ENCODE peak calls at places on chromosomes 3 and 15, in four cellular contexts. One of them, this sample, is unnamed.

GRCh38 chr15:29952245-29952644 is 130.0 kb upstream of the TJP1 start:
- DNase-seq in GM12878: no peak
- DNase-seq in K562: no peak
- DNase-seq in SK-N-SH: peak
- DNase-seq in this sample: no peak

GRCh38 chr3:43873723-43874122 is 183.0 kb downstream of the ABHD5 start:
- DNase-seq in GM12878: no peak
- DNase-seq in K562: no peak
- DNase-seq in SK-N-SH: no peak
- DNase-seq in this sample: no peak

GRCh38 chr3:144350125-144350524 is 378.5 kb downstream of the DIPK2A start:
- DNase-seq in GM12878: no peak
- DNase-seq in K562: no peak
- DNase-seq in SK-N-SH: no peak
- DNase-seq in this sample: no peak

GRCh38 chr3:29759021-29759359 is 478.1 kb downstream of the RBMS3 start:
- DNase-seq in GM12878: no peak
- DNase-seq in K562: no peak
- DNase-seq in SK-N-SH: no peak
- DNase-seq in this sample: no peak

GRCh38 chr3:98737301-98737700 is 25.8 kb upstream of the ST3GAL6 start:
- DNase-seq in GM12878: no peak
- DNase-seq in K562: no peak
- DNase-seq in SK-N-SH: no peak
- DNase-seq in this sample: no peak

GRCh38 chr3:188578579-188579363 is 424.8 kb downstream of the LPP start:
- DNase-seq in GM12878: no peak
- DNase-seq in K562: no peak
- DNase-seq in SK-N-SH: no peak
- DNase-seq in this sample: no peak

GRCh38 chr3:72964633-72965032 is 32.0 kb upstream of the PPP4R2 start:
- DNase-seq in GM12878: no peak
- DNase-seq in K562: no peak
- DNase-seq in SK-N-SH: no peak
- DNase-seq in this sample: no peak

GRCh38 chr15:60575995-60576394 is 97.1 kb upstream of the ICE2 start:
- DNase-seq in GM12878: no peak
- DNase-seq in K562: no peak
- DNase-seq in SK-N-SH: no peak
- DNase-seq in this sample: peak

GRCh38 chr3:72630614-72631344 is 217.5 kb downstream of the SHQ1 start:
- DNase-seq in GM12878: no peak
- DNase-seq in K562: no peak
- DNase-seq in SK-N-SH: no peak
- DNase-seq in this sample: no peak

GRCh38 chr3:172711457-172711800 is 562 bp upstream of the NCEH1 start:
- DNase-seq in GM12878: no peak
- DNase-seq in K562: peak
- DNase-seq in SK-N-SH: peak
- DNase-seq in this sample: peak

GRCh38 chr3:4633078-4634004 is 140.2 kb downstream of the ITPR1 start:
- DNase-seq in GM12878: peak
- DNase-seq in K562: peak
- DNase-seq in SK-N-SH: peak
- DNase-seq in this sample: peak

GRCh38 chr3:150870406-150870805 is 34.8 kb downstream of the MINDY4B start:
- DNase-seq in GM12878: no peak
- DNase-seq in K562: no peak
- DNase-seq in SK-N-SH: no peak
- DNase-seq in this sample: no peak

GRCh38 chr15:58391088-58391487 is 40.7 kb upstream of the LIPC start:
- DNase-seq in GM12878: no peak
- DNase-seq in K562: no peak
- DNase-seq in SK-N-SH: no peak
- DNase-seq in this sample: no peak

GRCh38 chr3:151462278-151462779 is 1.5 kb upstream of the IGSF10 start:
- DNase-seq in GM12878: no peak
- DNase-seq in K562: no peak
- DNase-seq in SK-N-SH: no peak
- DNase-seq in this sample: no peak

GRCh38 chr3:71101581-71101980 is 481.9 kb downstream of the FOXP1 start:
- DNase-seq in GM12878: no peak
- DNase-seq in K562: no peak
- DNase-seq in SK-N-SH: no peak
- DNase-seq in this sample: no peak

GRCh38 chr3:66586853-66587252 is 86.0 kb upstream of the LRIG1 start:
- DNase-seq in GM12878: no peak
- DNase-seq in K562: no peak
- DNase-seq in SK-N-SH: no peak
- DNase-seq in this sample: no peak

GRCh38 chr3:15325228-15325627 is 7.2 kb downstream of the SH3BP5 start:
- DNase-seq in GM12878: no peak
- DNase-seq in K562: no peak
- DNase-seq in SK-N-SH: peak
- DNase-seq in this sample: no peak

GRCh38 chr15:89444855-89445254 is 51.5 kb downstream of the RHCG start:
- DNase-seq in GM12878: no peak
- DNase-seq in K562: no peak
- DNase-seq in SK-N-SH: no peak
- DNase-seq in this sample: no peak

GRCh38 chr3:170267793-170268192 is 45.6 kb downstream of the PRKCI start:
- DNase-seq in GM12878: no peak
- DNase-seq in K562: no peak
- DNase-seq in SK-N-SH: no peak
- DNase-seq in this sample: no peak

GRCh38 chr3:115141018-115141757 is 5.9 kb downstream of the ZBTB20 start:
- DNase-seq in GM12878: no peak
- DNase-seq in K562: no peak
- DNase-seq in SK-N-SH: no peak
- DNase-seq in this sample: no peak

GRCh38 chr3:99918720-99919119 is 101.1 kb downstream of the CMSS1 start:
- DNase-seq in GM12878: no peak
- DNase-seq in K562: no peak
- DNase-seq in SK-N-SH: no peak
- DNase-seq in this sample: no peak

GRCh38 chr3:13264468-13264795 is 155.7 kb downstream of the NUP210 start:
- DNase-seq in GM12878: no peak
- DNase-seq in K562: no peak
- DNase-seq in SK-N-SH: peak
- DNase-seq in this sample: no peak

GRCh38 chr3:25904248-25904647 is 114.4 kb downstream of the OXSM start:
- DNase-seq in GM12878: no peak
- DNase-seq in K562: no peak
- DNase-seq in SK-N-SH: no peak
- DNase-seq in this sample: no peak

GRCh38 chr3:123635717-123636116 is 50.9 kb upstream of the HACD2 start:
- DNase-seq in GM12878: no peak
- DNase-seq in K562: no peak
- DNase-seq in SK-N-SH: no peak
- DNase-seq in this sample: no peak

GRCh38 chr3:25338158-25338725 is 89.8 kb upstream of the RARB start:
- DNase-seq in GM12878: no peak
- DNase-seq in K562: no peak
- DNase-seq in SK-N-SH: peak
- DNase-seq in this sample: no peak

GRCh38 chr15:57652481-57652880 is 54.0 kb upstream of the POLR2M start:
- DNase-seq in GM12878: no peak
- DNase-seq in K562: no peak
- DNase-seq in SK-N-SH: no peak
- DNase-seq in this sample: no peak

GRCh38 chr3:71466483-71466882 is 117.0 kb downstream of the FOXP1 start:
- DNase-seq in GM12878: no peak
- DNase-seq in K562: peak
- DNase-seq in SK-N-SH: no peak
- DNase-seq in this sample: no peak

GRCh38 chr3:146550743-146551510 is 6.5 kb upstream of the PLSCR1 start:
- DNase-seq in GM12878: no peak
- DNase-seq in K562: peak
- DNase-seq in SK-N-SH: no peak
- DNase-seq in this sample: no peak

GRCh38 chr15:68389936-68390790 is 41.8 kb downstream of the ITGA11 start:
- DNase-seq in GM12878: peak
- DNase-seq in K562: no peak
- DNase-seq in SK-N-SH: no peak
- DNase-seq in this sample: no peak

GRCh38 chr15:40831861-40832260 is 3.4 kb upstream of the PPP1R14D start:
- DNase-seq in GM12878: no peak
- DNase-seq in K562: no peak
- DNase-seq in SK-N-SH: no peak
- DNase-seq in this sample: no peak

GRCh38 chr3:114179575-114179974 is 723 bp upstream of the DRD3 start:
- DNase-seq in GM12878: no peak
- DNase-seq in K562: no peak
- DNase-seq in SK-N-SH: peak
- DNase-seq in this sample: peak

GRCh38 chr15:67124111-67124510 is 58.7 kb downstream of the SMAD3 start:
- DNase-seq in GM12878: no peak
- DNase-seq in K562: peak
- DNase-seq in SK-N-SH: no peak
- DNase-seq in this sample: no peak

GRCh38 chr3:101038393-101038792 is 45.2 kb upstream of the ABI3BP start:
- DNase-seq in GM12878: no peak
- DNase-seq in K562: no peak
- DNase-seq in SK-N-SH: no peak
- DNase-seq in this sample: no peak

GRCh38 chr15:100940785-100941379 is 21.7 kb downstream of the LRRK1 start:
- DNase-seq in GM12878: no peak
- DNase-seq in K562: no peak
- DNase-seq in SK-N-SH: no peak
- DNase-seq in this sample: no peak
- TF ChIP-seq NFIC in GM12878: no peak
- TF ChIP-seq NFIC in K562: no peak
- TF ChIP-seq NFIC in SK-N-SH: no peak
- TF ChIP-seq NFIC in this sample: no peak

GRCh38 chr3:155169221-155169620 is 89.1 kb downstream of the MME start:
- DNase-seq in GM12878: no peak
- DNase-seq in K562: no peak
- DNase-seq in SK-N-SH: no peak
- DNase-seq in this sample: no peak
- TF ChIP-seq NFIC in GM12878: no peak
- TF ChIP-seq NFIC in K562: no peak
- TF ChIP-seq NFIC in SK-N-SH: no peak
- TF ChIP-seq NFIC in this sample: no peak

GRCh38 chr3:46087871-46088270 is 60.6 kb upstream of the XCR1 start:
- DNase-seq in GM12878: no peak
- DNase-seq in K562: no peak
- DNase-seq in SK-N-SH: no peak
- DNase-seq in this sample: no peak

GRCh38 chr3:46091046-46091445 is 63.8 kb upstream of the XCR1 start:
- DNase-seq in GM12878: no peak
- DNase-seq in K562: no peak
- DNase-seq in SK-N-SH: no peak
- DNase-seq in this sample: no peak

GRCh38 chr3:46091971-46092703 is 64.9 kb upstream of the XCR1 start:
- DNase-seq in GM12878: no peak
- DNase-seq in K562: no peak
- DNase-seq in SK-N-SH: no peak
- DNase-seq in this sample: no peak

GRCh38 chr3:46090161-46090591 is 62.9 kb upstream of the XCR1 start:
- DNase-seq in GM12878: no peak
- DNase-seq in K562: no peak
- DNase-seq in SK-N-SH: no peak
- DNase-seq in this sample: no peak

DNA sequence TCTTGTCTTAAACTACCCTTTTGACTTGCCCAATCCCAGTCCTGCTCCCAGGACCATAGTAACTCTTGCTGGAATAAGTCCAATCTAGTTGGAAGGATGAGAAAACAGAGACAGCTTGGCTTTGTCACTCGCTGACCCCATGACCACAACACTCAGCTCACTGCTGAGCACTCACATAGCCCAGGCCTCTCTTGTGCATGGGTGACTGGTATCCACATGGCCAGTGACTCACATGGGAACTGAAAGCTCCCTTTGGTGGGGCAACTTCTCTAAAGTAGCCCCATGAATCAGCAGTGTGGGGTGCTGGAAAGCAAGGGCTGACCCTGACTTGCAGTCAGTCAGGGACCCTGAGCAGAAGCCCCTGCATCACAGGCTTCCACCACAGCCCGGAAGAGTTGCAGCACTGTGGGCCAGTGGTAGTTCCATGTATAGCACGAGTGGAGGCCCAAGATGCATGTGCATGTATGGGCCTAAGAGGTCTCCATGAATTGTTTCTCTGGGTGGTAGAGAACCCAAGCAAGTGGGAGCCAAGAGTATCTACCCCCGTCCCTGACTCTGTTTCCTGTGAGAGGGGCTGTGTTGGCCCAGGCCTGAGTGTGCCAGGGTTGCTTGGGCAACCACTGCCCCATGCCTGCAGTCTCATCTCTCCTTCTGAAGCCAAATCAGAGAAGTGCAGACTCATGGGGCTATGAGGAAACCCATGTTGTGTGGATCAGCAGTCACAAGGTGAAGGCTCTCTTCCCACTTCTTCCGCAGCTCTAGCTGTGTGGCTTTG is 62.1 kb upstream of the XCR1 start:
- DNase-seq in GM12878: peak
- DNase-seq in K562: no peak
- DNase-seq in SK-N-SH: no peak
- DNase-seq in this sample: no peak
- TF ChIP-seq NFIC in GM12878: peak
- TF ChIP-seq NFIC in K562: no peak
- TF ChIP-seq NFIC in SK-N-SH: no peak
- TF ChIP-seq NFIC in this sample: no peak

GRCh38 chr3:32613183-32613582 is 42.5 kb upstream of the DYNC1LI1 start:
- DNase-seq in GM12878: no peak
- DNase-seq in K562: no peak
- DNase-seq in SK-N-SH: no peak
- DNase-seq in this sample: no peak
- TF ChIP-seq NFIC in GM12878: no peak
- TF ChIP-seq NFIC in K562: no peak
- TF ChIP-seq NFIC in SK-N-SH: no peak
- TF ChIP-seq NFIC in this sample: no peak

DNA sequence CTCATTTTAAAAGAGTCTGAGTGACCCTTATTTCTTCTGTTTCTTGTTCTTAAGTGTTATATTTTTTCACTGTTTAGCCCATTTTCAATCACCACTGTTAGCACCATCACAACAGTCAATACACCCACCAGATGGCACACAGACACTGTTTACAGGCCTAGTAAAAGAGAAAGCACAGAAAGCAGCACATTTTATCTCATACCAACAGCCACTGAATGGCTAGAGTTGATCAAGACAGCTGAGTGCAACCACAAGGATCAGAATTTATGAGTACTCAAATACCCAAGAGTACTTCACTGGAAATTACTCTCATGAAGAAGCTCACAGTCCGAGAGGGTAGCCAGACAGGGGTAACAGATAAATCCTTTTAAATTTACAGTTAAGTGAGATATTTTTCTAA is 127.0 kb downstream of the TFDP2 start:
- DNase-seq in GM12878: peak
- DNase-seq in K562: peak
- DNase-seq in SK-N-SH: peak
- DNase-seq in this sample: no peak
- TF ChIP-seq NFIC in GM12878: no peak
- TF ChIP-seq NFIC in K562: peak
- TF ChIP-seq NFIC in SK-N-SH: no peak
- TF ChIP-seq NFIC in this sample: no peak

This sample was measured in HepG2.